ENCODE peak calls at places on chromosomes 3 and 15, in five cellular contexts. H is keratinocyte, D is fibroblast of lung, Y is colonic mucosa, M is PC-3. V is an unnamed sample.

GRCh38 chr15:46251873-46252272 is 617.0 kb downstream of the SQOR start:
- DNase-seq in M (no peak), H (no peak), Y (no peak), D (no peak), V (no peak)

GRCh38 chr3:171548918-171549317 is 88.7 kb upstream of the TNIK start:
- DNase-seq in H (no peak), Y (no peak), D (peak; percentile 26), M (no peak), V (no peak)

GRCh38 chr15:41944313-41944940 is 27.9 kb downstream of the EHD4 start:
- DNase-seq in D (peak; percentile 89), Y (no peak), M (peak; percentile 97), H (no peak), V (no peak)

GRCh38 chr15:60110909-60111308 is 106.8 kb downstream of the FOXB1 start:
- DNase-seq in H (no peak), D (no peak), M (no peak), Y (no peak), V (no peak)

GRCh38 chr3:138148503-138148902 is 16.3 kb upstream of the A4GNT start:
- DNase-seq in H (no peak), M (peak; percentile 3), D (no peak), Y (no peak), V (no peak)

GRCh38 chr3:100500320-100500880 is 8.0 kb downstream of the TMEM45A start:
- DNase-seq in M (peak; percentile 22), H (no peak), Y (no peak), D (peak; percentile 29), V (no peak)

GRCh38 chr3:127697531-127698240 is 24.9 kb downstream of the ABTB1 start:
- DNase-seq in Y (peak; percentile 59), M (peak; percentile 70), H (no peak), D (peak; percentile 92), V (no peak)

GRCh38 chr3:152941825-152942224 is 106.9 kb downstream of the P2RY1 start:
- DNase-seq in D (no peak), H (no peak), M (no peak), Y (peak; percentile 32), V (no peak)

GRCh38 chr3:192079098-192079497 is 618.1 kb downstream of the PYDC2 start:
- DNase-seq in H (no peak), M (no peak), Y (no peak), D (no peak), V (no peak)

GRCh38 chr15:49215768-49216739 is 46.0 kb downstream of the GALK2 start:
- DNase-seq in M (peak; percentile 42), D (no peak), Y (no peak), H (no peak), V (no peak)

GRCh38 chr3:112793311-112794081 is 53.2 kb downstream of the CD200R1L start:
- DNase-seq in Y (no peak), D (no peak), M (peak; percentile 80), H (no peak), V (no peak)

GRCh38 chr3:18489939-18490338 is 64.8 kb upstream of the SATB1 start:
- DNase-seq in H (no peak), Y (no peak), M (no peak), D (no peak), V (no peak)

GRCh38 chr3:74309716-74310115 is 304.7 kb downstream of the CNTN3 start:
- DNase-seq in D (no peak), M (no peak), Y (no peak), H (no peak), V (no peak)

GRCh38 chr3:193819117-193819978 is 226.3 kb downstream of the OPA1 start:
- DNase-seq in H (no peak), Y (no peak), M (no peak), D (no peak), V (no peak)

GRCh38 chr15:56320861-56321260 is 44.4 kb upstream of the TEX9 start:
- DNase-seq in H (no peak), M (peak; percentile 10), Y (no peak), D (no peak), V (no peak)

GRCh38 chr3:5205165-5205941 is 17.8 kb downstream of the EDEM1 start:
- DNase-seq in D (no peak), Y (no peak), M (no peak), H (no peak), V (no peak)

GRCh38 chr3:23172059-23172458 is 31.1 kb upstream of the UBE2E2 start:
- DNase-seq in Y (no peak), M (peak; percentile 70), H (no peak), D (no peak), V (no peak)

GRCh38 chr3:126100216-126100615 is 16.3 kb upstream of the SLC41A3 start:
- DNase-seq in H (no peak), M (no peak), Y (peak; percentile 6), D (no peak), V (no peak)
- H3K9ac ChIP-seq in H (no peak overlapping the region), M (no peak overlapping the region), Y (no peak overlapping the region), D (no peak overlapping the region), V (no peak overlapping the region)

GRCh38 chr3:31966978-31967592 is 14.0 kb downstream of the OSBPL10 start:
- DNase-seq in H (no peak), Y (no peak), D (no peak), M (no peak), V (no peak)
- H3K9ac ChIP-seq in H (peak overlapping the region; percentile 76), Y (no peak overlapping the region), D (no peak overlapping the region), M (peak overlapping the region; percentile 4), V (no peak overlapping the region)

DNA sequence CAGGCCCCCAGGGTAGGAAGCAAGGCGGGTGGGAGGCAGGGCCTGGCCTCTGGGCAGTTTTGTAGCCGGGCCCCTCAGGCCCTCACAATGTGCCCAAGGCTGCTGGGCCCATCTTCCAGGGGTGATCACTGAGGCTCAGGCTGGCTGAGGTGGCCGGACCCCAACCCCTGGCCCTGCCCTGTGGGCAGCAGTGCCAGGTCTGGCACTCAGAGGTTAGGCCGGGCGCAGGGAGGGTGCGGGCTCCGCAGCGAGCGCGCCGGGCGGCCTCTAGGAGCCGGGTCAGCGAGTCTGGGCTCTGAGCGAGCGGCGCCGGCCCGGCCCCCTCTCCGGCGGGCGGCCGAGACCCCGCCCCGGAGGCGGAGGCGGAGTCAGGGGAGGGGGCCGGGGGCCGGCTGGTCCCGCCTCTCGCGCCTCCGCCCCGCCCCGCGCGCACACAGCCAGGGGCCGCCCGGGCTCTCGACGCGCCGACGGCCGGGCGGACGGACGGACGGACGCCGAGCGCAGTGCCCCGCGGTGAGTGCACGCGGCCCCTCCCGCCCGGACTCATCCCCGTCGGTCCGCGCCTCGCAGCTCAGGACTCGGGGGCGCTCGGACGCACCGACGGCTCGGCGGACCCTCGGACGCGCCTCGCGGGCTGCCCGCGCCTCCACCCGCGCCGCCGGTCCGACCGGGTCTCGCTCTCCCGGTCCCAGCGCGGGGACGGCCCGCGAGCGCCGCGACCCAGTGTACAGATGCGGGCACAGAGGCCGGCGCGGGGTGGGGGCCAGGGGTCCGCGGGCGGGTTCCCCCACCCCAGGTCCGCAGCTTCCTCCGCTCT is at the start of gene FBLN2:
- DNase-seq in D (peak; percentile 32), H (no peak), Y (no peak), M (no peak), V (no peak)
- H3K9ac ChIP-seq in D (no peak within 1 kb of the TSS), H (peak within 1 kb of the TSS; percentile 33), Y (no peak within 1 kb of the TSS), M (no peak within 1 kb of the TSS), V (no peak within 1 kb of the TSS)

GRCh38 chr15:84658080-84658787 is at the start of gene NMB:
- DNase-seq in D (peak; percentile 68), H (no peak), M (peak; percentile 73), Y (peak; percentile 84), V (no peak)
- H3K9ac ChIP-seq in D (peak within 1 kb of the TSS; percentile 63), H (peak within 1 kb of the TSS; percentile 73), M (peak within 1 kb of the TSS; percentile 75), Y (peak within 1 kb of the TSS; percentile 62), V (peak within 1 kb of the TSS; percentile 55)

V was measured in SK-N-MC.